ENCODE peak calls at places on chromosome 14, in six cellular contexts. Z is A549, E is endodermal cell, X is iPS DF 6.9, Q is heart left ventricle, N is HCT116. A is an unnamed sample.

GRCh38 chr14:75960219-75960618 is 21.6 kb downstream of the TGFB3 start:
- DNase-seq in Z (no peak), E (no peak), X (no peak), Q (no peak), N (no peak), A (no peak)

GRCh38 chr14:93977790-93978581 is 1.6 kb upstream of the ASB2 start:
- DNase-seq in Z (no peak), E (no peak), X (no peak), Q (no peak), N (no peak), A (no peak)

GRCh38 chr14:39085933-39086332 is 17.1 kb downstream of the SEC23A start:
- DNase-seq in Z (no peak), E (no peak), X (no peak), Q (no peak), N (no peak), A (no peak)

GRCh38 chr14:81729622-81730021 is 196.0 kb upstream of the SEL1L start:
- DNase-seq in Z (no peak), E (no peak), X (no peak), Q (no peak), N (no peak), A (no peak)

GRCh38 chr14:69287096-69287991 is 27.4 kb downstream of the GALNT16 start:
- DNase-seq in Z (no peak), E (peak), X (no peak), Q (no peak), N (no peak), A (no peak)

GRCh38 chr14:77011226-77011762 is 17.2 kb downstream of the IRF2BPL start:
- DNase-seq in Z (no peak), E (no peak), X (no peak), Q (no peak), N (no peak), A (no peak)

GRCh38 chr14:105878125-105878524 is 351.7 kb downstream of the TMEM121 start:
- DNase-seq in Z (no peak), E (peak), X (no peak), Q (peak), N (no peak), A (no peak)

GRCh38 chr14:48726080-48726642 is 860.0 kb downstream of the RPS29 start:
- DNase-seq in Z (no peak), E (no peak), X (no peak), Q (no peak), N (no peak), A (no peak)

GRCh38 chr14:52068741-52069616 is at the start of gene NID2:
- DNase-seq in Z (peak), E (peak), X (peak), Q (peak), N (no peak), A (peak)

GRCh38 chr14:101065696-101066694 is 162.5 kb upstream of the RTL1 start:
- DNase-seq in Z (no peak), E (peak), X (no peak), Q (peak), N (no peak), A (no peak)

GRCh38 chr14:65880507-65880906 is 468.0 kb downstream of the FUT8 start:
- DNase-seq in Z (no peak), E (no peak), X (no peak), Q (no peak), N (no peak), A (no peak)

GRCh38 chr14:96574171-96574632 is 72.0 kb downstream of the PAPOLA start:
- DNase-seq in Z (no peak), E (no peak), X (no peak), Q (no peak), N (no peak), A (no peak)

GRCh38 chr14:49997991-49998390 is 105.1 kb downstream of the ARF6 start:
- DNase-seq in Z (no peak), E (no peak), X (no peak), Q (no peak), N (no peak), A (no peak)

GRCh38 chr14:82694820-82695219 is 1161.2 kb upstream of the SEL1L start:
- DNase-seq in Z (no peak), E (no peak), X (no peak), Q (no peak), N (no peak), A (no peak)

GRCh38 chr14:92990456-92991430 is 67.8 kb downstream of the CHGA start:
- DNase-seq in Z (no peak), E (no peak), X (no peak), Q (peak), N (no peak), A (no peak)

GRCh38 chr14:95300697-95301526 is 18.8 kb downstream of the CLMN start:
- DNase-seq in Z (no peak), E (no peak), X (no peak), Q (no peak), N (no peak), A (no peak)
- H3K27ac ChIP-seq in Z (no peak), E (no peak), X (no peak), Q (no peak), N (no peak), A (no peak)

GRCh38 chr14:78566017-78566858 is 396.1 kb downstream of the NRXN3 start:
- DNase-seq in Z (peak), E (peak), X (peak), Q (peak), N (peak), A (peak)
- H3K4me3 ChIP-seq in Z (no peak), E (no peak), X (no peak), Q (peak), N (no peak), A (no peak)

DNA sequence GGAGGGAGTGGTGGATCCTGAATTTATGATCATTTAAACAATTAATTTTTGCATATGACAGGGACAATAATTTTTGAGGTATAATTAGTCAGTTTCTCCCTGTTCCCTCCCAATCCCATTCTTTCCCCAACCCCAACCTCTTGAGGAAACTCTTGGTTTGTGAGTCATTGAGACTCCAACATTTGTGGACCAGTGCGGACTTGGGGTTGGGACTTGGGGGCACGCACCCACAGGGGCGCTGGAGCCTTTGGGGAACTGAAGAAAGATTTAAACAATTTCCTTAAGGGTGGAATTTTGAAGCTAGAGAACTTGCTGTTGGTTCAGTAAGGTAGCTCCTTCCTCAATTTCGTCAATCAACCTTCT is 17.4 kb upstream of the PTGR2 start:
- DNase-seq in Z (no peak), E (no peak), X (no peak), Q (no peak), N (no peak), A (no peak)
- H3K27ac ChIP-seq in Z (peak), E (no peak), X (no peak), Q (no peak), N (no peak), A (no peak)

DNA sequence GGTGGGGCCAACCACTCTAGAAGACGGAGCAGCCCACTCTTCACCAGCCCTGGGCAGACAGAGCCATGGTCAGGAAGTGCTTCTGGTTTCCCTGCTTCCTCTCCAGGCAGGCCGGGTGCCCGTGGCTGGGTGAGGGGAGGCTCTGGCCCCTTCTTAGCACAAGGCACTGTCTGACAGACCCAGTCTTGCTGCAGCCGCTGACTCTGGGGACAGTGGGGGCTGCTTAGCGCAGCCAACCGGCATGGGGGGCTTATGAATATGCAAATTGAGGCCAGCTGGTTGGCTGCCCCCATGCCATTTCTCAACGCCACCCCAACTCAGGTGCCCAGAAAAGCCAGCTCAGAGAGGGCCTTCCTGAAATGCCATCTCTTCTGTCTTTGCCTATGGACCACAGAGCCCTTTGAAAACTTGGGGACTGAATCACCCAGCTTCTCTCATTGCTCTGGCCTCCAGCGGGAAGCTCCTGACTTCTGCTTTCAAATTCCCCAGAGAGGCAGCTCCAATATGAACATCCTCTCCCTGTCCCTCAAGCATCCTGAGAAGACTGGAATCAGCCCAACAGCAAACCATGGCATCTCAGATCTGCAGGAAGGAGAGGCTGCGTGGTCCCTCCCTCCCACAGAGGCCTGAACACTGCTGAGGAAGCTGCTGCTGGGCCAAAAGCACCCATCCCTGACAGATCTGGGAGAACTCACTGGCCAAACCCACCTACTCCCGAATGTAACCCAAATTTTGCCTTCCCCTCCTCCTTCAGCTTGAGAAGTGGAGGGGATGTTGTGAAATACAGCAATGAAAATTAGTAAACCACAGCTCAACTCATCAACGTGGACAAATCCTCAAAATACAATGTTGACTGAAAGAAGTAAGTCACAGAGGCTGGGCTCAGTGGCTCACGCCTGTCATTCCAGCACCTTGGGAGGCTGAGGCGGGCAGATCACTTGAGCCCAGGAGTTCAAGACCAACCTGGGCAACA is at the start of gene PROX2:
- DNase-seq in Z (no peak), E (no peak), X (no peak), Q (peak), N (no peak), A (no peak)
- H3K4me3 ChIP-seq in Z (no peak), E (no peak), X (no peak), Q (no peak), N (no peak), A (no peak)

GRCh38 chr14:64856528-64857445 is 22.9 kb downstream of the SPTB start:
- DNase-seq in Z (no peak), E (peak), X (no peak), Q (no peak), N (no peak), A (no peak)

GRCh38 chr14:64861916-64862315 is 17.8 kb downstream of the SPTB start:
- DNase-seq in Z (no peak), E (peak), X (no peak), Q (no peak), N (no peak), A (no peak)

GRCh38 chr14:64860039-64860438 is 19.7 kb downstream of the SPTB start:
- DNase-seq in Z (no peak), E (no peak), X (no peak), Q (no peak), N (no peak), A (no peak)

GRCh38 chr14:64857979-64858740 is 21.5 kb downstream of the SPTB start:
- DNase-seq in Z (no peak), E (peak), X (no peak), Q (no peak), N (no peak), A (no peak)

DNA sequence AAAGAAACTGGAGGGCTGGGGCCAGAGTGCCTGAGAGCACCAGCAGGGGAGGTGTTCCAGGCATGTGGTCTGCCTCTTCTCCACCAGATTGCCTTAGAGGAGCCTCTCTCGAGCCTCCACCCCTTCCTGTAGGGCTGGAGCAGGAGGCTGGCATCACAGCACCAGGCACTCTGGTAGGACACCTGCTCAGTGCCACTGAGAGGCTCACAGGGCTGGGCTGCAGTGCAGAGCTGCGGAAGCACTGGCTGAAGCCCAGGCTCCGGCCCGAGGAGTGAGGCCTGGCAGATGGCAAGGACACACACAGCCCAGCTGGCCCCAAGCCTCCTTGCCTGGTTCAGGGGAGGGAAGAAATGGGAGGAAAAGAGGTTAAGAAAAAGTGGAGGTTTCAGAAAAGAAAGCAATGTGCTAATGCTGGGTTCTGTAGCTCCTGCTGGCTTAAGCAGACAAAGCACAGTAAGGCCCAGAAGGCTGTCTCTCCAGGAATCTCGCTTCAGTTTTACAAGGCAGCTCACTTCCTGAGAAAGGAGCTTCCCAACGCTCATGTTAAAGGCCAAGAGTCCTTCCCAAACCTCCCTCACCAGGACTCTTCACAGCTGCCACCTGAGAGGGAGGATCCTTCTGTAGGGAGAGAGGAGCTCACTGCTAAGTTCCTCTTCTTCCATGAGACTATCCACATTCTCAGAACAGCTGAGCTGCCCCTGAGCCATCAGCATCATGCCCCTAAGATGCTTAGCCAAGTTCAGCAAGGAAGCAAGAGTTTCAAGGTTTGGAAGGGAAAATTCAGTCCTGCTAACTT is 23.8 kb downstream of the SPTB start:
- DNase-seq in Z (no peak), E (peak), X (no peak), Q (no peak), N (no peak), A (no peak)
- H3K27ac ChIP-seq in Z (no peak), E (no peak), X (no peak), Q (no peak), N (no peak), A (no peak)

GRCh38 chr14:53109028-53109687 is 44.0 kb downstream of the DDHD1 start:
- DNase-seq in Z (no peak), E (no peak), X (no peak), Q (no peak), N (no peak), A (no peak)

GRCh38 chr14:53106768-53107167 is 46.4 kb downstream of the DDHD1 start:
- DNase-seq in Z (no peak), E (no peak), X (no peak), Q (no peak), N (no peak), A (no peak)

GRCh38 chr14:53110103-53110502 is 43.0 kb downstream of the DDHD1 start:
- DNase-seq in Z (no peak), E (no peak), X (no peak), Q (no peak), N (no peak), A (no peak)

GRCh38 chr14:53109688-53110041 is 43.5 kb downstream of the DDHD1 start:
- DNase-seq in Z (no peak), E (no peak), X (no peak), Q (no peak), N (no peak), A (no peak)

DNA sequence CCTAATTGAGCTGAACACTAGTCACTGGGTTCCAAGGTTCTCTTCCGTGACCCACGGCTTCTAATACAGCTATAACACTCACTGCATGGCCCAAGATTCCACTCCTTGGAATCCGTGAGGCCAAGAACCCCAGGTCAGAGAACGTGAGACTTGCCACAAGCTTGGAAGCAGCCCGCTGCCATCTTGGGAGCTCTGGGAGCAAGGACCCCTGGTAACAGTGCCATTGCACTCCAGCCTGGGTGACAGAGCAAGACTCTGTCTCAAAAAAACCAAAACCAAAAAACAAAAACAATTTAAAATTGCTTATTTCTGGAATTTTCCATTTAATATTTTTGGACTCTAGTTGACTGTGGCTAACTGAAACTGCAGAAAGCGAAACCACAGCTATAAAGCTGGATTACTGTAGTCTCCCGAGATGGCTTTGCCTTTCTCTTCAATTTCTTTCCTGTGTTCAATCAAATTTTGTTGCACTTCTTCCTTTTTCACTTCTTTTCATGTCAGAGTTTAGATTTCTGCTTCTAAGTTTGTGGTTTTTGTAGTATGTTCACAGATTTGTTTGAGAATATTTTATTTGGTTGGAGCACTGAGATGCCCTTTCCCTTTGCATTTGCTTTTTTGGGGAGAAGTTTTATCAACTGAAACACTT is 44.7 kb downstream of the DDHD1 start:
- DNase-seq in Z (no peak), E (no peak), X (no peak), Q (no peak), N (no peak), A (no peak)
- H3K4me3 ChIP-seq in Z (no peak), E (no peak), X (no peak), Q (peak), N (no peak), A (peak)

GRCh38 chr14:58367296-58367695 is 28.4 kb upstream of the TOMM20L start:
- DNase-seq in Z (no peak), E (no peak), X (no peak), Q (no peak), N (no peak), A (no peak)

DNA sequence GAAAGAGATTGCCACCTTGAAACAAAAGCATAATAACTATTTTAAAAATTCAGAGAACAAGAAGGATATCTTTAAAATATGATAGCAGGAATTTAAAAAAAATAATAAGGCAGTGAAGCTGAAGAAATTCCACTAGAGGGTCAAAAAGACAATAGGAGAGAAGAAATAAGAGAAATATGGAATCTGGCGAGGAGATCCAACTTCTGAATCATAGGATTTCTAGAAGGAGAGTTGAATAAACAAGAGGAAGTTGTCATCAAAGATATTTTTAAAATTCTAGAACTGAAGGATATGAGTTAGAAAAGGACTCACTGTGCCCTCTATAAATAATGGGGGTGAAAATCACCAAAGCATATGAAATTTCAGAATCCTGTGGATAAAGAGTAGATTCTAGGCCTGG is 26.8 kb upstream of the TOMM20L start:
- DNase-seq in Z (no peak), E (no peak), X (no peak), Q (no peak), N (no peak), A (no peak)
- H3K27ac ChIP-seq in Z (no peak), E (no peak), X (no peak), Q (no peak), N (no peak), A (no peak)

GRCh38 chr14:24138396-24139271 is 2.6 kb downstream of the PSME1 start:
- DNase-seq in Z (no peak), E (no peak), X (no peak), Q (no peak), N (no peak), A (no peak)

GRCh38 chr14:24139272-24139934 is 2.0 kb downstream of the EMC9 start:
- DNase-seq in Z (peak), E (no peak), X (no peak), Q (no peak), N (no peak), A (no peak)

GRCh38 chr14:24136684-24137528 is 912 bp downstream of the PSME1 start:
- DNase-seq in Z (no peak), E (no peak), X (no peak), Q (no peak), N (no peak), A (no peak)

GRCh38 chr14:24135834-24136683 is at the start of gene PSME1:
- DNase-seq in Z (peak), E (peak), X (no peak), Q (peak), N (peak), A (peak)

GRCh38 chr14:24137529-24138395 is 1.8 kb downstream of the PSME1 start:
- DNase-seq in Z (no peak), E (no peak), X (no peak), Q (no peak), N (no peak), A (no peak)
- H3K4me3 ChIP-seq in Z (no peak), E (peak), X (no peak), Q (peak), N (no peak), A (no peak)